ENCODE peak calls at places on chromosomes 11 and 22, in nine cellular contexts. K, P, H, E, J, N, Z, C and B are unnamed samples. For H4K20me1 and H3K36me3, the result is how much of the 10 kb centered on the place peaks cover.

GRCh38 chr11:3944198-3944597 is 88.7 kb downstream of the STIM1 start:
- DNase-seq in N (no peak), Z (peak), C (no peak), P (no peak), H (no peak), K (no peak), J (no peak), E (no peak), B (no peak)

GRCh38 chr11:2290351-2290841 is 11.3 kb downstream of the C11orf21 start:
- DNase-seq in E (no peak), C (no peak), P (no peak), N (no peak), J (no peak), Z (no peak), K (no peak), H (no peak), B (peak)

GRCh38 chr11:20671856-20672546 is 2.6 kb downstream of the NELL1 start:
- DNase-seq in E (no peak), C (no peak), H (no peak), N (no peak), K (peak), P (peak), Z (peak), J (peak), B (peak)

GRCh38 chr11:111918390-111919256 is at the start of gene C11orf52:
- DNase-seq in K (peak), N (peak), Z (peak), C (no peak), H (no peak), E (peak), J (peak), P (peak), B (peak)

GRCh38 chr11:71240865-71241691 is 11.3 kb downstream of the SHANK2 start:
- DNase-seq in K (peak), P (peak), E (no peak), H (peak), C (no peak), Z (peak), J (no peak), N (peak), B (no peak)

GRCh38 chr22:24961217-24961844 is 8.8 kb downstream of the KIAA1671 start:
- DNase-seq in Z (no peak), H (no peak), J (no peak), C (no peak), P (no peak), N (no peak), E (no peak), K (no peak), B (no peak)

GRCh38 chr11:131796089-131796488 is 425.7 kb downstream of the NTM start:
- DNase-seq in H (no peak), N (no peak), K (no peak), J (no peak), E (no peak), Z (no peak), C (no peak), P (no peak), B (no peak)

GRCh38 chr11:76152741-76153608 is 53.3 kb downstream of the WNT11 start:
- DNase-seq in C (peak), K (no peak), P (no peak), H (no peak), J (no peak), Z (no peak), E (no peak), N (no peak), B (no peak)

GRCh38 chr11:34565417-34566208 is 52.0 kb upstream of the ELF5 start:
- DNase-seq in H (no peak), J (peak), C (peak), P (no peak), Z (no peak), K (peak), N (no peak), E (peak), B (peak)

GRCh38 chr11:27842290-27842689 is 142.0 kb upstream of the BDNF start:
- DNase-seq in K (no peak), H (no peak), E (no peak), N (no peak), P (no peak), Z (no peak), J (no peak), C (no peak), B (no peak)

GRCh38 chr11:27848423-27848822 is 148.2 kb upstream of the BDNF start:
- DNase-seq in E (no peak), C (no peak), P (no peak), H (no peak), J (no peak), K (no peak), Z (no peak), N (no peak), B (no peak)

DNA sequence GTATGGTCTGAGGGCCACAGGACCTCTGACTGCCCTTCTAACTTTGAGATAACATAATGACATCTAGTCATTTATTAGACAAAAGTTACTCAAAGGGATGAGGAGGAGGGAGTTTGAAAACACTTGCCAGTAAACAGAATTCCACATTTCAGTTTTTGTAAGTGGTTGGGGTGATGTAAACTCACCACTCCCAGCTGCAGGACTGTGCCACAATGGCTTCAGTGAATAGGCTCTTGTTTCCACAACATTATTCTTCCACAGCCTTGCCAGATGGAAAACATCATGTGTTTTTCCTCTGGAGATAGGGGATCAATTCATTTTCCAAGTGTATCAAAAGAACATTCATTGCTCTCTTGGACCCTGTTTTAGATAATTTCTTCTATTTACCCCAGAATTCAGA is 147.2 kb upstream of the BDNF start:
- DNase-seq in Z (no peak), J (no peak), P (no peak), C (no peak), E (no peak), N (peak), K (no peak), H (no peak), B (no peak)
- H2AFZ ChIP-seq in Z (peak), J (no peak), P (no peak), C (no peak), E (no peak), N (no peak), K (no peak), H (no peak), B (no peak)

DNA sequence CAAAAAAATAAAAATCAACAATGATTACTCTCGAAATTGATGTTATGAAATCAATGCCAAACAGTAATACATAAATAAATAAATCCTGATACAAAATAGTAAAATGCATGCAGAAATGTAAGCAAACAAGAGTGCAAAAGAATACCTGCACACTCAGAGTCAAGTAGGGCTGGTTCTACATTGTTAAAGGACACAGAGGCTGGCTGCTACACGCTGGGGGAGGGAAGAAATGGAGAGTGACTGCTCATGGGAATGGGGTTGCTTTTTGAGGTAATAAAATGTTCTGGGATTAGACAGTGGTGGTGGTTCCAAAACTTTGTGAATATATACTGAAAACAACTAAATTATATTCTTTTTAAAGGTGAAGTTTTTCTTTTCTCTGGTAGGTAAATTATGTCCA is 32.1 kb downstream of the MAPK1 start:
- DNase-seq in E (no peak), Z (no peak), K (no peak), P (no peak), H (no peak), N (no peak), J (no peak), C (peak), B (no peak)
- H4K20me1 ChIP-seq in E (under half), Z (under half), K (under half), P (half or more), H (under half), N (half or more), J (half or more), C (under half), B (under half)

DNA sequence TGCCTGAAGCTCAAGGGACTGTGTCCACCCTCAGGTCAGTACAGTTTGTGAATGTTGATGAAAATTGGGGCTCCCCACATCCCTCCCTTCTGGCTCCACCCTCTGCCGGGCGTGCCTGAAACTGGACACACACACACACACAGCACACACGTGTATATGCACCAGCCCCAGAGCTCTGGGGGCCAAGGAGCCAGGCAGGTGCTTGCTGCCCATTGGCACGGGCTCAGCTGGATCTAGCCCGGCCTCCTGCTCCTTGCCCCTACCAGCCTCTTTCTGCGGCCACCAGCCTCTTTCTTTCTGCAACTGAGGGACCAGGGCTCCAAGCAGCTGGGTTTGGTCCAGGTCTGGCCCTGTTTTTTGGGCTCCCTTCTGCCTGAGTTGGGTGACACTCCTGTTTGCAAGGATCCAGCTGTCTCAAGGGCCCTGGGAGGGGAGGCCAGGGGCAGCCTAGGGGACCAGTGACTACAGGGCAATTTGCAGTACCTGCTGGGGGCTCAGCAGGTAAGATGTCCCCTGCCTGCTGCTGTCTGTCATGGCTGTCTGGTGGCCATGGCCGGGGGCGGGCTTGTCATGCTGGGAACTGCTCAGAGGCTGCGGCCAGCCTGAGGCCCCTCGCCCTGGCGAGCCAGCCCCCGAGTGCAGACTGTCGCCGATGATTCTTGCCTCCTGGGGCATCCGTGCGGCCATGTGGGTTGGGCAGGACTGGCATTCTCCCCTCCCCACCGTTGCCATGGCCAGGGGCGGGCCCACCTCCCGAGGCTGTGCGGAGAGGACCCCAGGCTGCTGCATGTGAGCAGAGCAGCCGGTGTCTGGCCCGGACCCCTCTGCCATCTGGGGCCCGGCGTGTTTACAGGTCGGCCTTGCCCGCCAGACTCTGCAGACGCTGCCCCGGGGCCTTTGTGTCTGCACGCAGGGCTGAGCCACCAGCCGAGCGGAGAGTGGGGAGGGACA is 51.5 kb upstream of the PPARA start:
- DNase-seq in Z (no peak), P (no peak), H (no peak), E (no peak), N (no peak), J (no peak), C (no peak), K (no peak), B (no peak)
- H3K36me3 ChIP-seq in Z (under half), P (under half), H (half or more), E (under half), N (half or more), J (under half), C (under half), K (under half), B (under half)

GRCh38 chr22:45878901-45879551 is 97.9 kb downstream of the WNT7B start:
- DNase-seq in Z (no peak), E (no peak), H (no peak), N (no peak), C (no peak), P (no peak), J (no peak), K (no peak), B (no peak)
- H2AFZ ChIP-seq in Z (no peak), E (no peak), H (no peak), N (peak), C (no peak), P (no peak), J (no peak), K (no peak), B (no peak)